ENCODE peak calls at places on chromosome 17, in nine cellular contexts. O is fibroblast of lung, K is left lung, S is adipocyte, N is iris pigment epithelial cell, D is NCI-H1092, G is ACHN, H is NB4, X is AG09319. Y is an unnamed sample.

GRCh38 chr17:77686903-77687302 is 271.6 kb upstream of the TNRC6C start:
- DNase-seq in X (no peak), G (no peak), D (no peak), O (no peak), S (no peak), K (no peak), N (no peak), H (no peak), Y (no peak)

GRCh38 chr17:74853669-74854068 is 6.0 kb downstream of the GRIN2C start:
- DNase-seq in O (no peak), D (no peak), K (no peak), H (no peak), G (no peak), X (no peak), S (no peak), N (no peak), Y (no peak)

GRCh38 chr17:77836557-77837041 is 121.9 kb upstream of the TNRC6C start:
- DNase-seq in O (peak; percentile 15), D (no peak), S (no peak), X (no peak), N (peak; percentile 67), G (no peak), K (no peak), H (peak; percentile 34), Y (no peak)

GRCh38 chr17:35051183-35051578 is 12.3 kb downstream of the RFFL start:
- DNase-seq in S (no peak), K (no peak), D (no peak), N (peak; percentile 47), H (peak; percentile 90), X (no peak), G (peak; percentile 24), O (no peak), Y (no peak)

GRCh38 chr17:64063766-64064224 is 43.4 kb upstream of the ICAM2 start:
- DNase-seq in X (no peak), G (peak; percentile 35), S (peak; percentile 4), D (peak; percentile 1), N (peak; percentile 38), O (peak; percentile 44), H (peak; percentile 57), K (peak; percentile 94), Y (no peak)

GRCh38 chr17:27153005-27153404 is 140.9 kb upstream of the WSB1 start:
- DNase-seq in G (no peak), X (no peak), K (no peak), N (peak; percentile 0), O (no peak), H (no peak), D (no peak), S (no peak), Y (no peak)

GRCh38 chr17:70558821-70559220 is 389.5 kb downstream of the KCNJ2 start:
- DNase-seq in X (no peak), S (no peak), H (peak; percentile 2), K (no peak), G (no peak), O (no peak), N (peak; percentile 62), D (no peak), Y (no peak)

GRCh38 chr17:36722121-36722902 is 120.9 kb downstream of the MRM1 start:
- DNase-seq in X (peak; percentile 8), O (peak; percentile 19), G (no peak), D (peak; percentile 84), N (peak; percentile 41), H (peak; percentile 97), K (peak; percentile 88), S (peak; percentile 14), Y (no peak)

GRCh38 chr17:3003401-3004149 is 59.8 kb downstream of the OR1D5 start:
- DNase-seq in S (no peak), O (no peak), D (no peak), G (no peak), H (peak; percentile 45), N (no peak), X (no peak), K (peak; percentile 82), Y (no peak)

GRCh38 chr17:3894927-3895343 is 2.1 kb upstream of the CAMKK1 start:
- DNase-seq in G (no peak), H (peak; percentile 41), K (no peak), O (no peak), D (no peak), N (peak; percentile 38), X (no peak), S (peak; percentile 14), Y (no peak)

GRCh38 chr17:35900280-35900679 is 20.1 kb upstream of the CCL5 start:
- DNase-seq in H (no peak), G (no peak), O (no peak), K (no peak), X (no peak), D (no peak), N (no peak), S (no peak), Y (no peak)

GRCh38 chr17:78709119-78709681 is 72.9 kb downstream of the CYTH1 start:
- DNase-seq in H (no peak), S (no peak), K (no peak), O (no peak), G (no peak), X (no peak), N (no peak), D (no peak), Y (no peak)

GRCh38 chr17:48483471-48484131 is 47.2 kb downstream of the HOXB1 start:
- DNase-seq in H (peak; percentile 50), G (peak; percentile 99), K (no peak), O (peak; percentile 96), N (peak; percentile 98), S (peak; percentile 77), D (no peak), X (peak; percentile 84), Y (peak; percentile 100)

GRCh38 chr17:76714822-76715461 is 4.2 kb upstream of the MXRA7 start:
- DNase-seq in D (no peak), S (peak; percentile 91), N (peak; percentile 45), G (peak; percentile 59), X (no peak), K (no peak), H (peak; percentile 58), O (peak; percentile 63), Y (no peak)

GRCh38 chr17:63274156-63274555 is 171.9 kb downstream of the CYB561 start:
- DNase-seq in H (no peak), K (no peak), O (peak; percentile 96), N (peak; percentile 80), X (no peak), S (no peak), D (no peak), G (no peak), Y (no peak)

GRCh38 chr17:2002767-2003329 is 22.3 kb downstream of the RTN4RL1 start:
- DNase-seq in D (no peak), H (no peak), G (no peak), X (no peak), N (no peak), S (no peak), O (no peak), K (no peak), Y (no peak)

GRCh38 chr17:28759296-28759865 is 15.6 kb downstream of the TRAF4 start:
- DNase-seq in H (no peak), N (no peak), S (no peak), D (no peak), K (no peak), O (no peak), G (no peak), X (no peak), Y (no peak)

GRCh38 chr17:8119575-8120519 is 1.5 kb upstream of the ALOXE3 start:
- DNase-seq in H (peak; percentile 86), N (peak; percentile 88), S (peak; percentile 96), D (peak; percentile 74), O (peak; percentile 97), K (no peak), X (peak; percentile 87), G (peak; percentile 95), Y (peak; percentile 80)

GRCh38 chr17:57939797-57940196 is 15.4 kb downstream of the CUEDC1 start:
- DNase-seq in D (peak; percentile 58), N (no peak), O (no peak), G (no peak), H (peak; percentile 91), X (no peak), K (peak; percentile 88), S (no peak), Y (no peak)

GRCh38 chr17:64002658-64003525 is 4.7 kb downstream of the PRR29 start:
- DNase-seq in H (no peak), D (no peak), X (no peak), K (no peak), G (no peak), S (no peak), O (no peak), N (no peak), Y (no peak)

GRCh38 chr17:58335779-58336455 is 7.3 kb upstream of the TSPOAP1 start:
- DNase-seq in D (no peak), H (peak; percentile 96), O (no peak), X (no peak), G (no peak), S (no peak), N (no peak), K (no peak), Y (no peak)

GRCh38 chr17:49890077-49890821 is 42.4 kb upstream of the TAC4 start:
- DNase-seq in X (no peak), S (no peak), O (no peak), G (no peak), D (no peak), K (no peak), H (peak; percentile 28), N (no peak), Y (no peak)

GRCh38 chr17:1515640-1516402 is 591 bp downstream of the INPP5K start:
- DNase-seq in H (peak; percentile 83), N (peak; percentile 93), K (no peak), D (no peak), O (peak; percentile 93), G (peak; percentile 87), S (peak; percentile 94), X (peak; percentile 81), Y (peak; percentile 86)

GRCh38 chr17:1939979-1940809 is 84.9 kb downstream of the RTN4RL1 start:
- DNase-seq in S (no peak), N (no peak), G (no peak), X (no peak), H (no peak), K (no peak), D (no peak), O (peak; percentile 26), Y (no peak)

GRCh38 chr17:43879723-43880419 is 27.5 kb downstream of the MPP2 start:
- DNase-seq in S (no peak), D (no peak), K (peak; percentile 79), O (no peak), G (no peak), N (no peak), X (no peak), H (no peak), Y (no peak)

GRCh38 chr17:75646626-75646968 is 13.4 kb downstream of the SMIM5 start:
- DNase-seq in D (no peak), G (no peak), X (no peak), N (no peak), H (no peak), S (no peak), O (no peak), K (no peak), Y (no peak)

GRCh38 chr17:74080936-74081335 is 122.5 kb upstream of the RPL38 start:
- DNase-seq in N (no peak), O (no peak), X (no peak), K (peak; percentile 51), G (no peak), D (no peak), S (no peak), H (no peak), Y (no peak)

GRCh38 chr17:21388066-21388465 is 11.9 kb downstream of the KCNJ12 start:
- DNase-seq in G (no peak), N (no peak), X (no peak), O (no peak), H (no peak), S (no peak), K (no peak), D (no peak), Y (no peak)

GRCh38 chr17:83080641-83081560 is 1.5 kb downstream of the METRNL start:
- DNase-seq in D (no peak), S (peak; percentile 73), H (peak; percentile 44), O (peak; percentile 22), G (peak; percentile 48), K (peak; percentile 90), N (peak; percentile 42), X (no peak), Y (no peak)

GRCh38 chr17:44847581-44847980 is at the start of gene HIGD1B:
- DNase-seq in X (no peak), N (no peak), D (no peak), O (no peak), K (no peak), G (no peak), S (no peak), H (no peak), Y (no peak)

GRCh38 chr17:35529868-35530267 is 7.6 kb downstream of the SLFN12L start:
- DNase-seq in S (no peak), H (no peak), D (no peak), X (no peak), O (no peak), G (no peak), N (no peak), K (no peak), Y (no peak)

Y was measured in astrocyte of the cerebellum.